ENCODE peak calls at places on chromosomes 4 and X, in four cellular contexts. One of them, this sample, is unnamed.
A peak's percentile ranks its signal among the peaks of the same experiment; 100 is the strongest.

GRCh38 chr4:37389967-37390580 is 145.5 kb downstream of the NWD2 start:
- DNase-seq in transverse colon: peak; percentile 31
- DNase-seq in dorsolateral prefrontal cortex: no peak
- DNase-seq in mammary epithelial cell: peak; percentile 29
- DNase-seq in this sample: no peak

GRCh38 chr4:85842540-85842939 is 367.6 kb downstream of the ARHGAP24 start:
- DNase-seq in dorsolateral prefrontal cortex: peak; percentile 45
- DNase-seq in mammary epithelial cell: no peak
- DNase-seq in transverse colon: peak; percentile 14
- DNase-seq in this sample: no peak

GRCh38 chrX:53088136-53088974 is 5.6 kb upstream of the KANTR start:
- DNase-seq in transverse colon: peak; percentile 84
- DNase-seq in dorsolateral prefrontal cortex: peak; percentile 59
- DNase-seq in mammary epithelial cell: peak; percentile 80
- DNase-seq in this sample: no peak

GRCh38 chrX:17448188-17448587 is 73.2 kb downstream of the NHS start:
- DNase-seq in dorsolateral prefrontal cortex: no peak
- DNase-seq in transverse colon: no peak
- DNase-seq in mammary epithelial cell: no peak
- DNase-seq in this sample: no peak

GRCh38 chrX:136694491-136695087 is 46.6 kb downstream of the CD40LG start:
- DNase-seq in dorsolateral prefrontal cortex: no peak
- DNase-seq in transverse colon: no peak
- DNase-seq in mammary epithelial cell: peak; percentile 20
- DNase-seq in this sample: no peak

GRCh38 chrX:103607385-103608304 is at the start of gene TCEAL3:
- DNase-seq in transverse colon: peak; percentile 51
- DNase-seq in mammary epithelial cell: no peak
- DNase-seq in dorsolateral prefrontal cortex: peak; percentile 59
- DNase-seq in this sample: no peak

GRCh38 chr4:91325495-91325894 is 978.3 kb upstream of the GRID2 start:
- DNase-seq in transverse colon: no peak
- DNase-seq in mammary epithelial cell: peak; percentile 38
- DNase-seq in dorsolateral prefrontal cortex: no peak
- DNase-seq in this sample: no peak

GRCh38 chr4:66252291-66252690 is 582.0 kb upstream of the EPHA5 start:
- DNase-seq in mammary epithelial cell: no peak
- DNase-seq in dorsolateral prefrontal cortex: no peak
- DNase-seq in transverse colon: no peak
- DNase-seq in this sample: no peak

GRCh38 chr4:72505314-72505744 is 63.7 kb downstream of the ADAMTS3 start:
- DNase-seq in dorsolateral prefrontal cortex: no peak
- DNase-seq in transverse colon: no peak
- DNase-seq in mammary epithelial cell: peak; percentile 25
- DNase-seq in this sample: no peak

GRCh38 chr4:2256781-2257191 is 5.1 kb downstream of the MXD4 start:
- DNase-seq in transverse colon: peak; percentile 19
- DNase-seq in mammary epithelial cell: no peak
- DNase-seq in dorsolateral prefrontal cortex: peak; percentile 27
- DNase-seq in this sample: no peak

GRCh38 chrX:46649421-46650260 is 76.1 kb downstream of the CHST7 start:
- DNase-seq in mammary epithelial cell: no peak
- DNase-seq in transverse colon: peak; percentile 23
- DNase-seq in dorsolateral prefrontal cortex: no peak
- DNase-seq in this sample: no peak

GRCh38 chrX:15207384-15207783 is 62.5 kb downstream of the ASB9 start:
- DNase-seq in dorsolateral prefrontal cortex: no peak
- DNase-seq in mammary epithelial cell: no peak
- DNase-seq in transverse colon: no peak
- DNase-seq in this sample: no peak

GRCh38 chrX:96563663-96564062 is 121.0 kb upstream of the DIAPH2 start:
- DNase-seq in transverse colon: no peak
- DNase-seq in mammary epithelial cell: no peak
- DNase-seq in dorsolateral prefrontal cortex: no peak
- DNase-seq in this sample: no peak

GRCh38 chrX:23871905-23872546 is 35.7 kb downstream of the APOO start:
- DNase-seq in transverse colon: no peak
- DNase-seq in mammary epithelial cell: no peak
- DNase-seq in dorsolateral prefrontal cortex: no peak
- DNase-seq in this sample: no peak

GRCh38 chrX:43753637-43754036 is 97.5 kb downstream of the MAOA start:
- DNase-seq in dorsolateral prefrontal cortex: no peak
- DNase-seq in transverse colon: no peak
- DNase-seq in mammary epithelial cell: no peak
- DNase-seq in this sample: no peak

GRCh38 chr4:113675731-113676707 is 85.5 kb downstream of the CAMK2D start:
- DNase-seq in transverse colon: no peak
- DNase-seq in dorsolateral prefrontal cortex: no peak
- DNase-seq in mammary epithelial cell: no peak
- DNase-seq in this sample: no peak

GRCh38 chrX:134191276-134191675 is 45.7 kb upstream of the CCDC160 start:
- DNase-seq in dorsolateral prefrontal cortex: no peak
- DNase-seq in mammary epithelial cell: no peak
- DNase-seq in transverse colon: no peak
- DNase-seq in this sample: no peak

GRCh38 chr4:7852568-7853185 is 87.0 kb downstream of the AFAP1 start:
- DNase-seq in dorsolateral prefrontal cortex: no peak
- DNase-seq in mammary epithelial cell: peak; percentile 96
- DNase-seq in transverse colon: no peak
- DNase-seq in this sample: no peak

GRCh38 chrX:52341493-52341892 is 27.3 kb upstream of the XAGE2 start:
- DNase-seq in mammary epithelial cell: peak; percentile 20
- DNase-seq in dorsolateral prefrontal cortex: no peak
- DNase-seq in transverse colon: no peak
- DNase-seq in this sample: no peak

GRCh38 chr4:11468901-11469300 is 40.2 kb upstream of the HS3ST1 start:
- DNase-seq in mammary epithelial cell: no peak
- DNase-seq in dorsolateral prefrontal cortex: no peak
- DNase-seq in transverse colon: no peak
- DNase-seq in this sample: no peak

GRCh38 chrX:96621811-96622210 is 62.8 kb upstream of the DIAPH2 start:
- DNase-seq in transverse colon: no peak
- DNase-seq in mammary epithelial cell: no peak
- DNase-seq in dorsolateral prefrontal cortex: no peak
- DNase-seq in this sample: no peak

GRCh38 chr4:172480471-172480870 is 667.3 kb downstream of the GALNTL6 start:
- DNase-seq in dorsolateral prefrontal cortex: no peak
- DNase-seq in transverse colon: no peak
- DNase-seq in mammary epithelial cell: no peak
- DNase-seq in this sample: no peak

GRCh38 chrX:30561191-30561590 is 16.4 kb downstream of the TASL start:
- DNase-seq in transverse colon: peak; percentile 22
- DNase-seq in mammary epithelial cell: no peak
- DNase-seq in dorsolateral prefrontal cortex: no peak
- DNase-seq in this sample: no peak

GRCh38 chrX:69538321-69538876 is 34.3 kb downstream of the NALF2 start:
- DNase-seq in dorsolateral prefrontal cortex: peak; percentile 42
- DNase-seq in transverse colon: peak; percentile 77
- DNase-seq in mammary epithelial cell: peak; percentile 14
- DNase-seq in this sample: peak; percentile 83

GRCh38 chr4:84235131-84235530 is 264.0 kb downstream of the NKX6-1 start:
- DNase-seq in transverse colon: no peak
- DNase-seq in mammary epithelial cell: no peak
- DNase-seq in dorsolateral prefrontal cortex: no peak
- DNase-seq in this sample: no peak

GRCh38 chr4:84238247-84239090 is 260.6 kb downstream of the NKX6-1 start:
- DNase-seq in dorsolateral prefrontal cortex: no peak
- DNase-seq in mammary epithelial cell: peak; percentile 26
- DNase-seq in transverse colon: no peak
- DNase-seq in this sample: no peak

GRCh38 chr4:84239278-84239845 is 259.7 kb downstream of the NKX6-1 start:
- DNase-seq in dorsolateral prefrontal cortex: no peak
- DNase-seq in transverse colon: no peak
- DNase-seq in mammary epithelial cell: no peak
- DNase-seq in this sample: no peak

GRCh38 chr4:84235545-84235944 is 263.5 kb downstream of the NKX6-1 start:
- DNase-seq in transverse colon: no peak
- DNase-seq in mammary epithelial cell: no peak
- DNase-seq in dorsolateral prefrontal cortex: no peak
- DNase-seq in this sample: no peak

GRCh38 chr4:84237008-84237407 is 262.1 kb downstream of the NKX6-1 start:
- DNase-seq in transverse colon: no peak
- DNase-seq in mammary epithelial cell: peak; percentile 7
- DNase-seq in dorsolateral prefrontal cortex: no peak
- DNase-seq in this sample: no peak
- TF ChIP-seq CTCF in transverse colon: no peak
- TF ChIP-seq CTCF in mammary epithelial cell: no peak
- TF ChIP-seq CTCF in dorsolateral prefrontal cortex: no peak
- TF ChIP-seq CTCF in this sample: no peak

GRCh38 chr4:161702287-161702686 is 461.5 kb downstream of the FSTL5 start:
- DNase-seq in transverse colon: no peak
- DNase-seq in dorsolateral prefrontal cortex: no peak
- DNase-seq in mammary epithelial cell: no peak
- DNase-seq in this sample: no peak

DNA sequence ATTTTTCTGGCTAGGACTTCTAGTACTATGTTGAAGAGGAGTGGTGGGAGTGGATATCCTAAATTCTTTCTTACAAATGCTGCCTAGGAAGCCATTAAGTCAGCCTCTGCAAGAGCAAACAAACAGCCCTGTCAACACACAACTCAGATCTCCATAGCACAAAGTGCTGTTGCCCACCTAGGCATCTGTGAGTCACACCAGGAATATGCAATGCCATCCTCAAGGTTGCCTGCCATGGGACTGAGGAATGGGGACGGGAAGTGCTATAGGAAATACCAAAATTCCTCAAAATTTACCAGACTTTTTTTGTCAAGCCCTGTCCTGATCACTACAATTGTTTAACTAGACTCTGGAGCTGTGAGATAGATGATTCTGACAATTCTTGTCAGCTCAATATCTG is 466.8 kb downstream of the FSTL5 start:
- DNase-seq in dorsolateral prefrontal cortex: no peak
- DNase-seq in mammary epithelial cell: no peak
- DNase-seq in transverse colon: no peak
- DNase-seq in this sample: no peak
- TF ChIP-seq CTCF in dorsolateral prefrontal cortex: no peak
- TF ChIP-seq CTCF in mammary epithelial cell: no peak
- TF ChIP-seq CTCF in transverse colon: no peak
- TF ChIP-seq CTCF in this sample: no peak

GRCh38 chr4:60863442-60863841 is 336.7 kb upstream of the ADGRL3 start:
- DNase-seq in mammary epithelial cell: no peak
- DNase-seq in transverse colon: no peak
- DNase-seq in dorsolateral prefrontal cortex: no peak
- DNase-seq in this sample: no peak

GRCh38 chr4:60868232-60868960 is 331.7 kb upstream of the ADGRL3 start:
- DNase-seq in dorsolateral prefrontal cortex: no peak
- DNase-seq in mammary epithelial cell: no peak
- DNase-seq in transverse colon: no peak
- DNase-seq in this sample: no peak

DNA sequence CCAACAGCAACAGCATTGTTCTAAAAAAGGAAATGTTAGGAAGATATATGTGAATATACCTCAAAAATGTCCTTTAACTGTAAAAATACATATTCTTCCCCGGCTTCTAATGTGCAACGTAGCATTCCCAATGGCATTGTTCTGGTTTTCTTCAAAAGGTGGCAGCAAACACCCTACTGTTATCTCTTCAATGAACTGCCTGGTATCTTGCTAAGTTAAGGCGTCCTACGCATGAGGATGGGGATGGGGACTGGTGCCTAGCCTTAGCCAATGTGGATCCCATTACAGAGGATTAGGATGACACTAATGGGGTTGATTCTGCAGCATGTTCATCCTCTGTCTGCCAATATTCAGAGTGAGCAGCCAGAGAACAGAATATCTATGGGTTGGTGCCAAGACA is 334.9 kb upstream of the ADGRL3 start:
- DNase-seq in dorsolateral prefrontal cortex: no peak
- DNase-seq in transverse colon: no peak
- DNase-seq in mammary epithelial cell: peak; percentile 1
- DNase-seq in this sample: no peak
- TF ChIP-seq CTCF in dorsolateral prefrontal cortex: peak; percentile 66
- TF ChIP-seq CTCF in transverse colon: no peak
- TF ChIP-seq CTCF in mammary epithelial cell: peak; percentile 44
- TF ChIP-seq CTCF in this sample: peak; percentile 18

GRCh38 chr4:155208258-155209054 is at the start of gene NPY2R:
- DNase-seq in mammary epithelial cell: no peak
- DNase-seq in dorsolateral prefrontal cortex: no peak
- DNase-seq in transverse colon: peak; percentile 7
- DNase-seq in this sample: peak; percentile 69

GRCh38 chr4:155207534-155208257 is 740 bp upstream of the NPY2R start:
- DNase-seq in transverse colon: peak; percentile 7
- DNase-seq in dorsolateral prefrontal cortex: no peak
- DNase-seq in mammary epithelial cell: peak; percentile 1
- DNase-seq in this sample: no peak
- TF ChIP-seq CTCF in transverse colon: peak; percentile 31
- TF ChIP-seq CTCF in dorsolateral prefrontal cortex: no peak
- TF ChIP-seq CTCF in mammary epithelial cell: peak; percentile 24
- TF ChIP-seq CTCF in this sample: peak; percentile 68

GRCh38 chr4:83034630-83035494 is at the start of gene COPS4:
- DNase-seq in transverse colon: peak; percentile 97
- DNase-seq in mammary epithelial cell: peak; percentile 100
- DNase-seq in dorsolateral prefrontal cortex: peak; percentile 98
- DNase-seq in this sample: peak; percentile 93
- TF ChIP-seq CTCF in transverse colon: peak; percentile 31
- TF ChIP-seq CTCF in mammary epithelial cell: peak; percentile 53
- TF ChIP-seq CTCF in dorsolateral prefrontal cortex: peak; percentile 71
- TF ChIP-seq CTCF in this sample: peak; percentile 53

DNA sequence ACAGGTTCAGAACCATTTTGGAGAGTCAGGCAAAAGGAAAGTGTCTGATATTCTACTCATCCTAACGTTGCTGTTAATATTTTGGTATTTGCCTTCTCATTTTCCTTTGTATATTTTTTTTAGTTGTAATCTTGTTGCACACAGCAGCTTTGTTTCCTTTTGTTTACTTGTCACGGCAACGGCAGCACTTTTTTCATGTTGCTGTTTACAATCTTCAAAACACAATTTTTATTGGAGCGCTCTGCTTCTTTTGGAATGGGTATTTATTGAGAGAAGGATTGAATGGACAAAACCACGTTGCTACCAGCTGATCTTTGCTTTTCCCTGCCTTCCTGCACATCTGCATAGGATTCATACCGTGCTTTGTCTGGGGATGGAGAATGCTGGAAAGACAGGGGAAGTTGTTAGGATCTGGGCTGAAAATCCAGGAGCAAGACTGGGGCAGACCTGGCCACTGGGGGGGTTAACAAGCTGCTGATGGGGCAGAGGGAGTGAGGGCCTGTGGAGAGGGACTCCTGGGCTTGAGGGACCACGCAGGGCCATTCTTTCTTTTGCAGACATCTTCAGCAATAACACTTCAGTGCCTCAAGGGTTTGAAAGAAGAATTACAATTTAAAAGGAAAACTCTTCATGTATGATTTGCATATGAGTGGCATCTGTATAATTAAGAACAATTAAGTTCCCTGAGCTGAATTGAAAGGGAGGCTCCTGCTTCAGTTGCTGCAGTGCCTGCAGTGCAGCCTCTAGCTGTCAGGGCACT is 69.8 kb downstream of the TMEM131L start:
- DNase-seq in mammary epithelial cell: no peak
- DNase-seq in dorsolateral prefrontal cortex: no peak
- DNase-seq in transverse colon: no peak
- DNase-seq in this sample: no peak
- TF ChIP-seq CTCF in mammary epithelial cell: no peak
- TF ChIP-seq CTCF in dorsolateral prefrontal cortex: no peak
- TF ChIP-seq CTCF in transverse colon: no peak
- TF ChIP-seq CTCF in this sample: no peak

GRCh38 chr4:189917161-189917891 is 23.3 kb upstream of the FRG1 start:
- DNase-seq in dorsolateral prefrontal cortex: no peak
- DNase-seq in mammary epithelial cell: no peak
- DNase-seq in transverse colon: no peak
- DNase-seq in this sample: no peak

GRCh38 chr4:189912170-189912569 is 28.5 kb upstream of the FRG1 start:
- DNase-seq in dorsolateral prefrontal cortex: no peak
- DNase-seq in transverse colon: no peak
- DNase-seq in mammary epithelial cell: peak; percentile 1
- DNase-seq in this sample: no peak
- TF ChIP-seq CTCF in dorsolateral prefrontal cortex: peak; percentile 35
- TF ChIP-seq CTCF in transverse colon: peak; percentile 43
- TF ChIP-seq CTCF in mammary epithelial cell: peak; percentile 52
- TF ChIP-seq CTCF in this sample: peak; percentile 62